ENCODE peak calls at places on chromosomes 1 and 21, in eight cellular contexts. S is AG09309, L is aorta, C is HFF-Myc, O is sigmoid colon, U is A549, R is hepatocyte, B is astrocyte of the cerebellum. V is an unnamed sample.

GRCh38 chr1:6632588-6633514 is 8.2 kb downstream of the THAP3 start:
- DNase-seq in C (no peak), O (no peak), S (no peak), U (no peak), L (no peak), R (no peak), B (no peak), V (no peak)

GRCh38 chr1:207327994-207328393 is 6.5 kb downstream of the CD55 start:
- DNase-seq in L (no peak), O (no peak), C (no peak), S (no peak), U (no peak), B (peak), R (no peak), V (no peak)

GRCh38 chr1:117886101-117886795 is 43.2 kb downstream of the GDAP2 start:
- DNase-seq in B (no peak), C (peak), U (no peak), O (no peak), R (no peak), S (peak), L (no peak), V (no peak)

GRCh38 chr1:116360435-116361173 is 12.4 kb upstream of the ATP1A1 start:
- DNase-seq in S (no peak), L (no peak), U (no peak), O (no peak), B (no peak), R (no peak), C (no peak), V (no peak)

GRCh38 chr1:202750761-202751160 is 40.5 kb upstream of the SYT2 start:
- DNase-seq in L (no peak), B (no peak), U (peak), O (no peak), C (no peak), R (no peak), S (no peak), V (no peak)

GRCh38 chr1:236143104-236143948 is 987 bp downstream of the GPR137B start:
- DNase-seq in U (no peak), O (no peak), B (no peak), S (peak), R (peak), L (no peak), C (no peak), V (no peak)

GRCh38 chr21:26093094-26093493 is 77.5 kb downstream of the APP start:
- DNase-seq in L (no peak), S (no peak), O (no peak), R (no peak), B (no peak), U (no peak), C (no peak), V (no peak)

GRCh38 chr1:100921110-100921706 is 25.3 kb downstream of the SLC30A7 start:
- DNase-seq in U (peak), S (peak), C (peak), L (no peak), R (peak), O (no peak), B (peak), V (no peak)

GRCh38 chr1:34840426-34840825 is 19.1 kb downstream of the SMIM12 start:
- DNase-seq in U (no peak), B (no peak), L (no peak), S (no peak), C (no peak), R (no peak), O (no peak), V (no peak)

GRCh38 chr1:200405273-200405672 is 4.6 kb downstream of the ZNF281 start:
- DNase-seq in R (no peak), O (no peak), L (no peak), C (no peak), S (no peak), B (no peak), U (no peak), V (no peak)
- H3K4me3 ChIP-seq in R (no peak), O (no peak), L (no peak), C (no peak), S (no peak), B (no peak), U (peak), V (no peak)

DNA sequence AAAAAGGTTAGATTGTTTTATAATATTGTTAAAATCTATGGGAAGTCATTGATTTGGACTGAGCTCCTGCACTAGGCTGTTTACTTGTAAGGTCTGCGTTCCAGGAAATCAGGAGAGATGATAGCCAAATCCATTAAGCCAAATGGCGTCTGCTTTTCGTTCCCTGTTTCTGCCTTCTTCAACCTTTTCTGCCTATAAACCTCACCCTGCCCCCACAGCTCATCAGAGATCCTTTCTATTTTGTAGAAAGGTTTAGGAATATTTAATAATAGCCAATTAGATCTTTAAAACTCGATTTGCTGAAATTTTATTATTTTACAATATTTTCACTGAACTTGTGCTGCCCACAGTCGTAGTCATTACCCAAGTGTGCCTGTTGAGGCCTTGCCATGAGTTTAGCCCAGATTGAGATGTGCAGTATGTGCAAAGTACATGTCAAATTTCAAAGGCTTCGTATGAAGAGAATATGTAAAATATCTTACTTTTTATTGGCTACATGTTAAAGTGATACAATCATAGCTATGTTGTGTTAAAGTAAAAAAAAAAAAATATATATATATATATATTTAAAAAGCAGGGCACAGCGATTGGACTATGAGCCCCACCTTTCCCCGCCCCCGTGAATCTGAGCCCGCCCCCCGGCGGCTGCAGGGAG is 444 bp upstream of the IARS2 start:
- DNase-seq in B (no peak), L (no peak), C (no peak), O (no peak), R (no peak), U (no peak), S (no peak), V (no peak)
- H3K4me3 ChIP-seq in B (peak), L (no peak), C (no peak), O (peak), R (no peak), U (peak), S (no peak), V (no peak)

DNA sequence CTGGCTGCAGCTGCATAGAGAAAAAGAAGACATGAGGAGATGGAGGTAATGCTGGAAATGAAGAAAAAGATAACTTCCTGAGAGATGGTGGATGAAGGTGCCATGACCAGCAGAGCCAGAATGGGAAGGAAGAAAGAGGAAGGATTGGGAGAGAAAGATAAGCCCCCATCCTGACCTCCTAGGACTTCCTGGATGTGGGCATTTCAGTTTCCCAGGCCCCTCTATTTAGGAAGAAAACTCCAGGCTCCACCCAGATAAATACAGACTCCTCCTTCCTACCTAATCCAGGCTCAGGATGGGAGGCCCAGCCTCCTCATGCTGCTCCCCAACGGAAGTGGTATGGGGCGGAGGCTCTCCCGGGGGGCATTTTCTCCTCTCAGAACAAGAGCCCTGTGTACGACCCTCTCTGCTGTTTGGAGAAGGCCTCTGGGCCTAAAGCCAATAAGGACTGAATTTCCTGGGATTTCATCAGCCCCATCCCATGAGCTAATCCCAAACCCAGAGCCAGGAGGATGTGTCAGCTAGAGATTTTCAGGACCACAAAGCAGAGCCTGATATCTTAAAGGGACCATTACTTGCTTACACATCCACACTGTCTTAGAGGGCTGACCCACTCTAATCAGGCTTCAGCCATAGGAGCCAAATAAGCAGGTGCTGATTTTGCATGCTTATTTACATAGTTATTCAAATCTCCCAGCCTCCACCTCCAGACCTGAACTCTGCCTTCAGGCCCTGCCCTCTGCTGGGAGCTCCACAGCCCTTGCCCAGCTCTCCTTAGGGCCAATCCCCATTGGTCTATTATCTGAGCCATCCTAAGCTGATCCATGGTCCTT is 5.1 kb upstream of the ARHGEF2 start:
- DNase-seq in O (peak), U (no peak), L (peak), S (peak), C (peak), B (peak), R (peak), V (peak)
- H3K4me3 ChIP-seq in O (no peak), U (peak), L (no peak), S (peak), C (peak), B (peak), R (no peak), V (no peak)

DNA sequence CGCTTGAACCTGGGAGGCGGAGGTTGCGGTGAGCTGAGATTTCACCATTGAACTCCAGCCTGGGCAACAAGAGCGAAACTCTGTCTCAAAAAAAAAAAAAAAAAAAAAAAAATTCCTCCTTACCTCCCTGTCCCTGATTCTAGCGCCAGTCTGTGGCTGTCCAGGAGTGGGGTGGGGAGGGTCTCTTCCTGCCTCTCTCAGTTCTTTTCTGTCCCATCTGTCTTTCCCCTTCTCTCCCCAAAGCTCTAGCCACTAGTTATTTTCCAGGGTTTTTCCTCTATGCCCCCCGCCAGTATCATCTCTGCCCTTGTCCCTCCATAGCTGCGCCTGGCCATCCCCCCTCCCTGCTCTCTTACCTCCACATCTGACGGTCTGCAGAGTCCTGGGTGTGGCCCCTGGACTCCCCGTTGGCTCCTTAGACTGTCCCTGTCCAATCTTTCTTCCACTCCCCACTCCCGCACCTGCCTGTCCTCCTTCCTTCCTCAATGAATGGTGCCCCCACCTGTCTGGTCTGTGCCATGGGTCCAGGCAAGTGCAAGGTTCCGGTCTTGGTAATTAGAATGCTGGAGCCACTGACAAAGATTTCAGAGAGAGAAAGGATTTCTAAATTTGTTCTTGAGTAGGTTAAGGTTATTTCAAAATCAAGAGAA is 1.6 kb upstream of the TMEM63A start:
- DNase-seq in L (no peak), O (no peak), R (no peak), B (no peak), C (no peak), S (no peak), U (no peak), V (no peak)
- H3K4me3 ChIP-seq in L (no peak), O (no peak), R (no peak), B (no peak), C (no peak), S (no peak), U (peak), V (no peak)

GRCh38 chr1:41455479-41456271 is 28.8 kb downstream of the EDN2 start:
- DNase-seq in B (no peak), O (peak), U (no peak), L (no peak), C (no peak), R (peak), S (no peak), V (peak)

GRCh38 chr1:41452704-41453350 is 31.7 kb downstream of the EDN2 start:
- DNase-seq in L (no peak), O (no peak), R (no peak), U (no peak), B (no peak), S (no peak), C (no peak), V (no peak)

GRCh38 chr1:41461790-41462679 is 22.4 kb downstream of the EDN2 start:
- DNase-seq in C (no peak), R (peak), B (peak), L (no peak), S (no peak), U (no peak), O (no peak), V (no peak)

GRCh38 chr1:41454406-41454805 is 30.1 kb downstream of the EDN2 start:
- DNase-seq in U (no peak), L (no peak), C (no peak), B (no peak), R (no peak), S (no peak), O (no peak), V (peak)

GRCh38 chr1:41456847-41457540 is 27.5 kb downstream of the EDN2 start:
- DNase-seq in B (no peak), R (no peak), L (no peak), S (no peak), O (no peak), C (no peak), U (no peak), V (no peak)
- H3K4me3 ChIP-seq in B (no peak), R (no peak), L (no peak), S (no peak), O (no peak), C (no peak), U (no peak), V (no peak)

GRCh38 chr1:19662313-19662712 is 2.4 kb upstream of the HTR6 start:
- DNase-seq in B (no peak), R (no peak), C (no peak), U (no peak), O (no peak), S (no peak), L (no peak), V (no peak)
- H3K4me3 ChIP-seq in B (no peak), R (no peak), C (no peak), U (no peak), O (no peak), S (no peak), L (no peak), V (no peak)

DNA sequence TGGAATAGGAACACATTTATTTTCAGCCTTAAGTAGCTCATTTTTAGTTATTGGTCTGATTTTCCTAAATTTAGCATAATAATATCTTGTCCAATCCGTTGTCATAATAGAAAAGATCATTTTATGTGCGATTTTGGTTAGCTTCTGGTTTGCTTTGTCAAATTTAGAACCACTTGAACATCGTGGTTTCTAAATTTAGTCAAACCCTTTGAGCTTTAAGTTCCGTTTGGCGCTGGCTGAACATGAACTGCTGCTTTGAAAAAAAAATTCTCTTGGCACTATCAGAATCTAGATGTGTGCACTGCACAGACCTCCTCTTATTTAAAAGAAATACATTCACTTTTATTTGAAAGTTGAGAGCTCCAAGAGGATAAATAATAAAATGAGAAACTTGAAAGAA is 370.6 kb downstream of the PTPRC start:
- DNase-seq in C (no peak), B (no peak), L (no peak), U (no peak), S (no peak), R (no peak), O (no peak), V (no peak)
- H3K4me3 ChIP-seq in C (no peak), B (no peak), L (no peak), U (no peak), S (no peak), R (no peak), O (no peak), V (no peak)

V was measured in retinal pigment epithelial cell.